ENCODE peak calls at places on chromosome 5, in nine cellular contexts. E is AG09309, I is bronchial epithelial cell, W is ovary, B is mucosa of descending colon, A is fibroblast of pulmonary artery, K is endothelial cell, Z is Calu3, Y is glutamatergic neuron. N is an unnamed sample.

GRCh38 chr5:1105350-1106265 is 6.3 kb downstream of the SLC12A7 start:
- DNase-seq in E (no peak), I (no peak), W (no peak), B (peak), A (no peak), K (no peak), Z (peak), Y (no peak), N (no peak)

GRCh38 chr5:36877667-36878420 is 1.3 kb downstream of the NIPBL start:
- DNase-seq in E (no peak), I (peak), W (no peak), B (no peak), A (peak), K (no peak), Z (no peak), Y (no peak), N (no peak)

GRCh38 chr5:132301341-132302274 is 7.4 kb downstream of the SLC22A4 start:
- DNase-seq in E (no peak), I (no peak), W (no peak), B (no peak), A (no peak), K (no peak), Z (peak), Y (no peak), N (no peak)

GRCh38 chr5:149450199-149450598 is 71.1 kb upstream of the IL17B start:
- DNase-seq in E (no peak), I (no peak), W (peak), B (peak), A (peak), K (no peak), Z (no peak), Y (no peak), N (no peak)

GRCh38 chr5:116419258-116419657 is 155.4 kb downstream of the SEMA6A start:
- DNase-seq in E (no peak), I (no peak), W (no peak), B (no peak), A (no peak), K (no peak), Z (no peak), Y (no peak), N (no peak)

GRCh38 chr5:108481355-108481931 is 99.5 kb upstream of the FBXL17 start:
- DNase-seq in E (peak), I (peak), W (no peak), B (no peak), A (peak), K (no peak), Z (peak), Y (no peak), N (peak)

GRCh38 chr5:39361306-39361705 is 3.0 kb downstream of the C9 start:
- DNase-seq in E (no peak), I (peak), W (no peak), B (no peak), A (no peak), K (no peak), Z (no peak), Y (no peak), N (no peak)

GRCh38 chr5:179393078-179393477 is 47.8 kb upstream of the ADAMTS2 start:
- DNase-seq in E (peak), I (peak), W (no peak), B (no peak), A (peak), K (no peak), Z (no peak), Y (no peak), N (no peak)

GRCh38 chr5:111737716-111738115 is 19.3 kb downstream of the NREP start:
- DNase-seq in E (no peak), I (no peak), W (no peak), B (no peak), A (peak), K (no peak), Z (no peak), Y (no peak), N (no peak)

GRCh38 chr5:2439608-2440007 is 311.9 kb downstream of the IRX2 start:
- DNase-seq in E (no peak), I (no peak), W (no peak), B (no peak), A (no peak), K (no peak), Z (no peak), Y (no peak), N (no peak)

GRCh38 chr5:36398137-36398536 is 96.4 kb upstream of the RANBP3L start:
- DNase-seq in E (no peak), I (peak), W (no peak), B (no peak), A (peak), K (no peak), Z (no peak), Y (no peak), N (no peak)

GRCh38 chr5:95840969-95841368 is 18.4 kb upstream of the GLRX start:
- DNase-seq in E (no peak), I (no peak), W (no peak), B (no peak), A (no peak), K (no peak), Z (no peak), Y (no peak), N (no peak)

GRCh38 chr5:95841914-95842812 is 19.6 kb upstream of the GLRX start:
- DNase-seq in E (peak), I (peak), W (no peak), B (no peak), A (peak), K (no peak), Z (no peak), Y (no peak), N (no peak)

GRCh38 chr5:95843733-95844223 is 21.3 kb upstream of the GLRX start:
- DNase-seq in E (peak), I (no peak), W (no peak), B (no peak), A (peak), K (no peak), Z (no peak), Y (no peak), N (no peak)

GRCh38 chr5:95845401-95845800 is 22.9 kb upstream of the GLRX start:
- DNase-seq in E (no peak), I (no peak), W (no peak), B (no peak), A (no peak), K (no peak), Z (no peak), Y (no peak), N (no peak)

GRCh38 chr5:95842955-95843544 is 20.5 kb upstream of the GLRX start:
- DNase-seq in E (no peak), I (no peak), W (no peak), B (peak), A (peak), K (peak), Z (peak), Y (no peak), N (peak)
- TF ChIP-seq CTCF in E (peak), I (no peak), W (no peak), B (no peak), A (no peak), K (no peak), Z (peak), Y (no peak), N (peak)

DNA sequence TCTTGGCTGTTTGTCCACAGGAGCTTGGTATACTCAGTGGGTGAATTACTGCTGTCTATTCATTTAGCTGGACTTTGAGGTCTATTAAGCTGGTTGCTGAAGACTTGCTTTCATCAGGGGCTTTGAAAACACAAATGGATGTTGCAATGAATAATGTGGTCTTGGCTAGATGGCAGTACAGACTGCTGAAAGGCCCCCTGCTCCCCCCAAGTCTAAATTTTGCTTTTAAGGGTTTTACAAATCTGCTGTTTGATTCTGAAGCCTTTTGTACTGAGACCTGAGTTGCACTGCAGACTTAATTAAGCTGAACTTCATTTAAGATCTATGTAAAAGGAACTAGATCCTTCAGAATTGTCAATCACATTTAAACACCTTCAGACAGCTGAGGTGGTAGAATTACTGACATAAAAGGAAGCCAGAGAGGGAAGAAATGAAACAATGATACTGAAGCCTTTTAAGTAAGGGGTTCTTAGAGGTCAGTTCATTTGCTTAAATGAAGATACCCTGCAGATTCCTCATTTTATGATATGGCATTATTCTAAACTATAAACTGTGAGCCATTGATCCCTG is 37.3 kb downstream of the KCTD16 start:
- DNase-seq in E (no peak), I (no peak), W (no peak), B (no peak), A (no peak), K (no peak), Z (no peak), Y (no peak), N (no peak)
- TF ChIP-seq CTCF in E (no peak), I (no peak), W (no peak), B (no peak), A (no peak), K (no peak), Z (no peak), Y (no peak), N (no peak)

GRCh38 chr5:43066799-43067741 is 27.0 kb upstream of the ANXA2R start:
- DNase-seq in E (no peak), I (peak), W (peak), B (peak), A (peak), K (peak), Z (peak), Y (peak), N (peak)

GRCh38 chr5:43066231-43066798 is 26.2 kb upstream of the ANXA2R start:
- DNase-seq in E (no peak), I (peak), W (peak), B (peak), A (peak), K (peak), Z (peak), Y (peak), N (peak)

GRCh38 chr5:43068037-43068436 is 27.9 kb upstream of the ANXA2R start:
- DNase-seq in E (no peak), I (no peak), W (no peak), B (no peak), A (no peak), K (no peak), Z (no peak), Y (no peak), N (no peak)

GRCh38 chr5:43063731-43064171 is 23.6 kb upstream of the ANXA2R start:
- DNase-seq in E (no peak), I (no peak), W (peak), B (no peak), A (peak), K (no peak), Z (peak), Y (no peak), N (no peak)

DNA sequence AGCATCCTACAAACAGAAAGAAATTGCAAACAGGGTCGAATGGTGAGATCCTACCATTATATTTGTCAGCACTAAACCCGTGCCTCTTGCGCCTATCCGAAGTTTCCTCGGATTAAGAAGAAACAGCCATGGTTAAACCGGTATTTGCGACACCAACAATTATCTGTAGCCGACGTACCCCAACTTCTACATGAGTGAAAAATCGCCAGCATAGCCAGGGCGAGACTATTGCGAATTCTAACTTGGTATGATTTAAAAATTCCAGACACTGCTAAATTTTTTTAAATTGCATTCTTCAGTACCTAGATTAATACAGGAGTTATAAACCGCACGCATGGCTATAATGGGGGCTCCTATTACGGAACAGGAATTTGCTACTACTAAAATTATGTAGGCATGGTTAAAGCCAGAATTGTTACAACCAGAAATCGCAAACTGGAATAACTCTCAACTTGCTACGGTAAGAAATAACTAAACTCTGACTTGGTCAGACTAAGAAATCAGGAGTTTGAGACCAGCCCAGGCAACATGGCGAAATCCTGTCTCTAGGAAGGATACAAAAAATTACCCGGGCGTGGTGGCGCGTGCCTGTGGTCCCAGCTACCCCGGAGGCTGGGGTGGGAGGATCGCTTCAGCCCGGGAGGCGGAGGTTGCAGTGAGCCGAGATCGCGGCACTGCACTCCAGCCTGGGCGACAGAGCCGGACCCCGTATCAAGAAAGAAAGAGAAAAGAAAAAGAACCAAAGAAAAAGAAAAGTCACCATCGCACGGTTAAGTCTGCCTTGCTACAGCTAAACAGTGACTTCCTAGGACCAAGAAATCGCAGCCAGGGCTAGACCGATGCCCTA is 25.5 kb upstream of the ANXA2R start:
- DNase-seq in E (no peak), I (peak), W (peak), B (peak), A (peak), K (peak), Z (peak), Y (peak), N (peak)
- TF ChIP-seq CTCF in E (no peak), I (no peak), W (no peak), B (no peak), A (no peak), K (no peak), Z (no peak), Y (no peak), N (no peak)

GRCh38 chr5:142654578-142655042 is 31.3 kb downstream of the FGF1 start:
- DNase-seq in E (no peak), I (no peak), W (no peak), B (no peak), A (no peak), K (no peak), Z (no peak), Y (no peak), N (no peak)
- TF ChIP-seq CTCF in E (peak), I (peak), W (no peak), B (no peak), A (peak), K (peak), Z (peak), Y (no peak), N (no peak)